ENCODE peak calls at places on chromosomes 12 and 14, in seven cellular contexts. One of them, this sample, is unnamed.

GRCh38 chr14:58193542-58193941 is 6.4 kb upstream of the ACTR10 start:
- DNase-seq in fibroblast of pulmonary artery: no peak
- DNase-seq in pancreas: no peak
- DNase-seq in neural crest cell: no peak
- DNase-seq in HFF-Myc: no peak
- DNase-seq in prostate gland: no peak
- DNase-seq in MCF 10A: no peak
- DNase-seq in this sample: no peak

GRCh38 chr14:70934502-70935134 is 27.4 kb downstream of the PCNX1 start:
- DNase-seq in fibroblast of pulmonary artery: peak
- DNase-seq in pancreas: no peak
- DNase-seq in neural crest cell: no peak
- DNase-seq in HFF-Myc: no peak
- DNase-seq in prostate gland: no peak
- DNase-seq in MCF 10A: no peak
- DNase-seq in this sample: no peak

GRCh38 chr12:53265783-53266182 is 2.3 kb upstream of the ESPL1 start:
- DNase-seq in fibroblast of pulmonary artery: no peak
- DNase-seq in pancreas: no peak
- DNase-seq in neural crest cell: no peak
- DNase-seq in HFF-Myc: no peak
- DNase-seq in prostate gland: no peak
- DNase-seq in MCF 10A: no peak
- DNase-seq in this sample: no peak

GRCh38 chr14:100791995-100792394 is 33.9 kb upstream of the MEG3 start:
- DNase-seq in fibroblast of pulmonary artery: no peak
- DNase-seq in pancreas: no peak
- DNase-seq in neural crest cell: no peak
- DNase-seq in HFF-Myc: no peak
- DNase-seq in prostate gland: no peak
- DNase-seq in MCF 10A: no peak
- DNase-seq in this sample: no peak

GRCh38 chr14:64391113-64391725 is 3.1 kb downstream of the MTHFD1 start:
- DNase-seq in fibroblast of pulmonary artery: no peak
- DNase-seq in pancreas: no peak
- DNase-seq in neural crest cell: no peak
- DNase-seq in HFF-Myc: no peak
- DNase-seq in prostate gland: no peak
- DNase-seq in MCF 10A: no peak
- DNase-seq in this sample: no peak

GRCh38 chr14:102969060-102969791 is 46.8 kb downstream of the AMN start:
- DNase-seq in fibroblast of pulmonary artery: no peak
- DNase-seq in pancreas: peak
- DNase-seq in neural crest cell: no peak
- DNase-seq in HFF-Myc: no peak
- DNase-seq in prostate gland: no peak
- DNase-seq in MCF 10A: no peak
- DNase-seq in this sample: no peak

GRCh38 chr12:53492830-53493609 is 6.2 kb downstream of the MAP3K12 start:
- DNase-seq in fibroblast of pulmonary artery: peak
- DNase-seq in pancreas: peak
- DNase-seq in neural crest cell: peak
- DNase-seq in HFF-Myc: peak
- DNase-seq in prostate gland: peak
- DNase-seq in MCF 10A: peak
- DNase-seq in this sample: peak

GRCh38 chr12:57545809-57546437 is 1.1 kb downstream of the DCTN2 start:
- DNase-seq in fibroblast of pulmonary artery: no peak
- DNase-seq in pancreas: no peak
- DNase-seq in neural crest cell: no peak
- DNase-seq in HFF-Myc: no peak
- DNase-seq in prostate gland: no peak
- DNase-seq in MCF 10A: no peak
- DNase-seq in this sample: no peak

GRCh38 chr12:111451232-111451631 is 45.5 kb downstream of the SH2B3 start:
- DNase-seq in fibroblast of pulmonary artery: no peak
- DNase-seq in pancreas: no peak
- DNase-seq in neural crest cell: no peak
- DNase-seq in HFF-Myc: no peak
- DNase-seq in prostate gland: no peak
- DNase-seq in MCF 10A: no peak
- DNase-seq in this sample: no peak

GRCh38 chr12:115020091-115020490 is 336.1 kb upstream of the TBX3 start:
- DNase-seq in fibroblast of pulmonary artery: no peak
- DNase-seq in pancreas: no peak
- DNase-seq in neural crest cell: no peak
- DNase-seq in HFF-Myc: no peak
- DNase-seq in prostate gland: no peak
- DNase-seq in MCF 10A: no peak
- DNase-seq in this sample: no peak

GRCh38 chr12:94792690-94793089 is 142.3 kb upstream of the TMCC3 start:
- DNase-seq in fibroblast of pulmonary artery: peak
- DNase-seq in pancreas: no peak
- DNase-seq in neural crest cell: no peak
- DNase-seq in HFF-Myc: no peak
- DNase-seq in prostate gland: no peak
- DNase-seq in MCF 10A: no peak
- DNase-seq in this sample: no peak

GRCh38 chr14:51807355-51807754 is 53.1 kb upstream of the GNG2 start:
- DNase-seq in fibroblast of pulmonary artery: no peak
- DNase-seq in pancreas: no peak
- DNase-seq in neural crest cell: no peak
- DNase-seq in HFF-Myc: no peak
- DNase-seq in prostate gland: no peak
- DNase-seq in MCF 10A: no peak
- DNase-seq in this sample: no peak

GRCh38 chr14:76811561-76811960 is 1.1 kb downstream of the ANGEL1 start:
- DNase-seq in fibroblast of pulmonary artery: peak
- DNase-seq in pancreas: no peak
- DNase-seq in neural crest cell: no peak
- DNase-seq in HFF-Myc: no peak
- DNase-seq in prostate gland: no peak
- DNase-seq in MCF 10A: peak
- DNase-seq in this sample: no peak

GRCh38 chr14:98957211-98958047 is 314.6 kb downstream of the BCL11B start:
- DNase-seq in fibroblast of pulmonary artery: peak
- DNase-seq in pancreas: no peak
- DNase-seq in neural crest cell: no peak
- DNase-seq in HFF-Myc: no peak
- DNase-seq in prostate gland: no peak
- DNase-seq in MCF 10A: peak
- DNase-seq in this sample: peak

GRCh38 chr12:30691122-30691879 is 4.4 kb downstream of the IPO8 start:
- DNase-seq in fibroblast of pulmonary artery: peak
- DNase-seq in pancreas: no peak
- DNase-seq in neural crest cell: no peak
- DNase-seq in HFF-Myc: peak
- DNase-seq in prostate gland: no peak
- DNase-seq in MCF 10A: peak
- DNase-seq in this sample: no peak

GRCh38 chr12:21296751-21297406 is 37.8 kb downstream of the SLCO1A2 start:
- DNase-seq in fibroblast of pulmonary artery: peak
- DNase-seq in pancreas: no peak
- DNase-seq in neural crest cell: peak
- DNase-seq in HFF-Myc: peak
- DNase-seq in prostate gland: no peak
- DNase-seq in MCF 10A: peak
- DNase-seq in this sample: no peak

GRCh38 chr12:66032739-66033138 is 97.8 kb downstream of the LLPH start:
- DNase-seq in fibroblast of pulmonary artery: no peak
- DNase-seq in pancreas: no peak
- DNase-seq in neural crest cell: no peak
- DNase-seq in HFF-Myc: no peak
- DNase-seq in prostate gland: no peak
- DNase-seq in MCF 10A: no peak
- DNase-seq in this sample: no peak

GRCh38 chr12:66030217-66030781 is 100.3 kb downstream of the LLPH start:
- DNase-seq in fibroblast of pulmonary artery: no peak
- DNase-seq in pancreas: no peak
- DNase-seq in neural crest cell: no peak
- DNase-seq in HFF-Myc: no peak
- DNase-seq in prostate gland: no peak
- DNase-seq in MCF 10A: no peak
- DNase-seq in this sample: no peak

GRCh38 chr12:66036317-66036716 is 94.2 kb downstream of the LLPH start:
- DNase-seq in fibroblast of pulmonary artery: peak
- DNase-seq in pancreas: no peak
- DNase-seq in neural crest cell: no peak
- DNase-seq in HFF-Myc: peak
- DNase-seq in prostate gland: no peak
- DNase-seq in MCF 10A: peak
- DNase-seq in this sample: no peak

GRCh38 chr12:66035289-66035961 is 95.1 kb downstream of the LLPH start:
- DNase-seq in fibroblast of pulmonary artery: peak
- DNase-seq in pancreas: no peak
- DNase-seq in neural crest cell: peak
- DNase-seq in HFF-Myc: peak
- DNase-seq in prostate gland: no peak
- DNase-seq in MCF 10A: peak
- DNase-seq in this sample: no peak
- TF ChIP-seq CTCF in fibroblast of pulmonary artery: peak
- TF ChIP-seq CTCF in pancreas: no peak
- TF ChIP-seq CTCF in neural crest cell: peak
- TF ChIP-seq CTCF in HFF-Myc: peak
- TF ChIP-seq CTCF in prostate gland: no peak
- TF ChIP-seq CTCF in MCF 10A: peak
- TF ChIP-seq CTCF in this sample: peak

GRCh38 chr12:106022568-106023012 is 116.2 kb downstream of the NUAK1 start:
- DNase-seq in fibroblast of pulmonary artery: peak
- DNase-seq in pancreas: no peak
- DNase-seq in neural crest cell: no peak
- DNase-seq in HFF-Myc: no peak
- DNase-seq in prostate gland: no peak
- DNase-seq in MCF 10A: no peak
- DNase-seq in this sample: no peak

GRCh38 chr12:106027286-106027685 is 111.5 kb downstream of the NUAK1 start:
- DNase-seq in fibroblast of pulmonary artery: no peak
- DNase-seq in pancreas: no peak
- DNase-seq in neural crest cell: no peak
- DNase-seq in HFF-Myc: no peak
- DNase-seq in prostate gland: no peak
- DNase-seq in MCF 10A: no peak
- DNase-seq in this sample: no peak

GRCh38 chr12:106023034-106023433 is 115.7 kb downstream of the NUAK1 start:
- DNase-seq in fibroblast of pulmonary artery: no peak
- DNase-seq in pancreas: no peak
- DNase-seq in neural crest cell: no peak
- DNase-seq in HFF-Myc: no peak
- DNase-seq in prostate gland: no peak
- DNase-seq in MCF 10A: no peak
- DNase-seq in this sample: no peak

GRCh38 chr12:106021516-106021915 is 117.2 kb downstream of the NUAK1 start:
- DNase-seq in fibroblast of pulmonary artery: peak
- DNase-seq in pancreas: no peak
- DNase-seq in neural crest cell: no peak
- DNase-seq in HFF-Myc: no peak
- DNase-seq in prostate gland: no peak
- DNase-seq in MCF 10A: no peak
- DNase-seq in this sample: no peak

DNA sequence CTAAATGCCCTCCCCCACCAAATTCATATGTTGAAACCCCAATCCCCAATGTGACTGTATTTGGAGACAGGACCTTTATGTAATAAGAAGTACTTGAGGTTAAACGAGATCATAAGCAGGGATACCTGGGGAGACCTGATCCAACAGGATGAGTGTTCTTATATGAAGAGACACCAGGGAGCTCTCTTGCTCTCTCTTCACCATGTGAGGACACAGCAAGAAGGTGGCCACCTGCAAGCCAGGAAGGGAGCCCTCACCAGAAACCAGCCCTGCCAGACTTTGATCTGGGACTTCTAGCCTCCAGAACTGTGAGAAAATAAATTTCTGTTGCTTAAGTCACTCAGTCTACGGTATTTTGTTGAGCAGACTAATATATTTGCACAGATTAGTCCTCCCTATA is 113.6 kb downstream of the NUAK1 start:
- DNase-seq in fibroblast of pulmonary artery: no peak
- DNase-seq in pancreas: no peak
- DNase-seq in neural crest cell: no peak
- DNase-seq in HFF-Myc: no peak
- DNase-seq in prostate gland: no peak
- DNase-seq in MCF 10A: no peak
- DNase-seq in this sample: no peak
- TF ChIP-seq CTCF in fibroblast of pulmonary artery: no peak
- TF ChIP-seq CTCF in pancreas: no peak
- TF ChIP-seq CTCF in neural crest cell: no peak
- TF ChIP-seq CTCF in HFF-Myc: no peak
- TF ChIP-seq CTCF in prostate gland: no peak
- TF ChIP-seq CTCF in MCF 10A: no peak
- TF ChIP-seq CTCF in this sample: no peak

GRCh38 chr12:171276-171675 is 42.7 kb downstream of the SLC6A12 start:
- DNase-seq in fibroblast of pulmonary artery: no peak
- DNase-seq in pancreas: no peak
- DNase-seq in neural crest cell: no peak
- DNase-seq in HFF-Myc: no peak
- DNase-seq in prostate gland: no peak
- DNase-seq in MCF 10A: no peak
- DNase-seq in this sample: no peak

GRCh38 chr12:168201-168600 is 45.8 kb downstream of the SLC6A12 start:
- DNase-seq in fibroblast of pulmonary artery: no peak
- DNase-seq in pancreas: no peak
- DNase-seq in neural crest cell: no peak
- DNase-seq in HFF-Myc: no peak
- DNase-seq in prostate gland: no peak
- DNase-seq in MCF 10A: no peak
- DNase-seq in this sample: no peak

GRCh38 chr12:170361-171225 is 43.4 kb downstream of the SLC6A12 start:
- DNase-seq in fibroblast of pulmonary artery: no peak
- DNase-seq in pancreas: no peak
- DNase-seq in neural crest cell: no peak
- DNase-seq in HFF-Myc: no peak
- DNase-seq in prostate gland: no peak
- DNase-seq in MCF 10A: no peak
- DNase-seq in this sample: no peak

GRCh38 chr12:169528-170360 is 44.2 kb downstream of the SLC6A12 start:
- DNase-seq in fibroblast of pulmonary artery: no peak
- DNase-seq in pancreas: no peak
- DNase-seq in neural crest cell: no peak
- DNase-seq in HFF-Myc: no peak
- DNase-seq in prostate gland: no peak
- DNase-seq in MCF 10A: no peak
- DNase-seq in this sample: no peak

GRCh38 chr12:168763-169525 is 45.0 kb downstream of the SLC6A12 start:
- DNase-seq in fibroblast of pulmonary artery: peak
- DNase-seq in pancreas: no peak
- DNase-seq in neural crest cell: no peak
- DNase-seq in HFF-Myc: no peak
- DNase-seq in prostate gland: no peak
- DNase-seq in MCF 10A: no peak
- DNase-seq in this sample: no peak
- TF ChIP-seq CTCF in fibroblast of pulmonary artery: no peak
- TF ChIP-seq CTCF in pancreas: no peak
- TF ChIP-seq CTCF in neural crest cell: no peak
- TF ChIP-seq CTCF in HFF-Myc: no peak
- TF ChIP-seq CTCF in prostate gland: no peak
- TF ChIP-seq CTCF in MCF 10A: no peak
- TF ChIP-seq CTCF in this sample: no peak

DNA sequence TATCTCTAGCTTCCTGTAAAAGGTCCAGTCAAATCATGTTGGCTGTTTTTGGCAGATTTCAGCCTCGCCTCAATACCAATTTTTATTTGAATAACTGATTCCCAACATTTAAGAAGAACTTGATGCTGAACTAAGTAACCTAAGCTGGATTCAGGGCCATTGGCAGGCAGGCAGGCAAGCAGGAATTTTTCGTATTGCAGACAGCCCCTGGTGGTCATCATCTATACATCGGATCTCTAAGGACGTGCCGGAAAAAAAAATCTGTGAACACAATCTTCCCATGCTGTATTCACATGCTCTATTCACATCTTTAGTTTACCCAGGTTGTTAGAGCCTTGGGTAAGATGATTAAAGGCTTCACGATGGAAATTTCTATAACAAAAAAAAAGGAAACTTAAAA is 7.0 kb downstream of the VCPKMT start:
- DNase-seq in fibroblast of pulmonary artery: peak
- DNase-seq in pancreas: no peak
- DNase-seq in neural crest cell: peak
- DNase-seq in HFF-Myc: no peak
- DNase-seq in prostate gland: no peak
- DNase-seq in MCF 10A: no peak
- DNase-seq in this sample: no peak
- TF ChIP-seq CTCF in fibroblast of pulmonary artery: peak
- TF ChIP-seq CTCF in pancreas: no peak
- TF ChIP-seq CTCF in neural crest cell: peak
- TF ChIP-seq CTCF in HFF-Myc: peak
- TF ChIP-seq CTCF in prostate gland: no peak
- TF ChIP-seq CTCF in MCF 10A: peak
- TF ChIP-seq CTCF in this sample: peak